ENCODE peak calls at places on chromosome 5, in five cellular contexts. J is neuronal stem cell, M is mammary epithelial cell, D is fibroblast of lung, C is IMR-90. B is an unnamed sample.

GRCh38 chr5:157516016-157516415 is 56.0 kb downstream of the NIPAL4 start:
- DNase-seq in J (no peak), M (peak; percentile 82), D (peak; percentile 80), C (peak; percentile 94), B (peak; percentile 88)

GRCh38 chr5:151087475-151087874 is 6.6 kb upstream of the TNIP1 start:
- DNase-seq in J (no peak), M (no peak), D (no peak), C (peak; percentile 59), B (no peak)

GRCh38 chr5:9456435-9457042 is 89.3 kb downstream of the SEMA5A start:
- DNase-seq in J (peak; percentile 30), M (no peak), D (peak; percentile 91), C (peak; percentile 97), B (peak; percentile 86)

GRCh38 chr5:163306421-163306820 is 131.0 kb upstream of the CCNG1 start:
- DNase-seq in J (no peak), M (peak; percentile 9), D (peak; percentile 11), C (no peak), B (no peak)

GRCh38 chr5:4651811-4652565 is 488.1 kb upstream of the ADAMTS16 start:
- DNase-seq in J (no peak), M (no peak), D (no peak), C (no peak), B (no peak)

GRCh38 chr5:163005949-163006348 is 431.4 kb upstream of the CCNG1 start:
- DNase-seq in J (no peak), M (peak; percentile 19), D (no peak), C (no peak), B (no peak)

GRCh38 chr5:39376293-39376714 is 12.0 kb upstream of the C9 start:
- DNase-seq in J (peak; percentile 54), M (peak; percentile 52), D (peak; percentile 65), C (peak; percentile 48), B (no peak)

GRCh38 chr5:159504106-159504856 is 174.0 kb upstream of the IL12B start:
- DNase-seq in J (no peak), M (no peak), D (peak; percentile 28), C (peak; percentile 45), B (no peak)

GRCh38 chr5:87393331-87393730 is 19.4 kb downstream of the CCNH start:
- DNase-seq in J (no peak), M (peak; percentile 47), D (peak; percentile 89), C (peak; percentile 87), B (no peak)

GRCh38 chr5:164000819-164001218 is 495.4 kb downstream of the MAT2B start:
- DNase-seq in J (no peak), M (no peak), D (no peak), C (no peak), B (no peak)

GRCh38 chr5:83368317-83368716 is 103.2 kb upstream of the VCAN start:
- DNase-seq in J (no peak), M (peak; percentile 95), D (peak; percentile 84), C (peak; percentile 88), B (peak; percentile 66)

GRCh38 chr5:1244976-1245375 is 19.8 kb downstream of the SLC6A18 start:
- DNase-seq in J (no peak), M (no peak), D (no peak), C (no peak), B (no peak)

GRCh38 chr5:56288880-56289601 is 55.9 kb upstream of the ANKRD55 start:
- DNase-seq in J (no peak), M (no peak), D (no peak), C (no peak), B (peak; percentile 19)

GRCh38 chr5:1060535-1060981 is 51.3 kb downstream of the SLC12A7 start:
- DNase-seq in J (no peak), M (no peak), D (no peak), C (no peak), B (peak; percentile 79)

GRCh38 chr5:56006094-56006493 is 11.3 kb upstream of the IL6ST start:
- DNase-seq in J (no peak), M (no peak), D (no peak), C (no peak), B (no peak)

GRCh38 chr5:122723606-122724352 is 51.1 kb upstream of the SNX2 start:
- DNase-seq in J (no peak), M (peak; percentile 86), D (peak; percentile 85), C (peak; percentile 89), B (peak; percentile 65)

GRCh38 chr5:99019812-99020697 is 91.2 kb upstream of the CHD1 start:
- DNase-seq in J (no peak), M (peak; percentile 75), D (peak; percentile 88), C (peak; percentile 87), B (peak; percentile 80)

GRCh38 chr5:75611324-75612210 is at the start of gene ANKDD1B:
- DNase-seq in J (peak; percentile 29), M (peak; percentile 39), D (peak; percentile 57), C (peak; percentile 65), B (peak; percentile 80)

GRCh38 chr5:158010831-158011230 is 151.9 kb upstream of the CLINT1 start:
- DNase-seq in J (no peak), M (no peak), D (no peak), C (no peak), B (no peak)

GRCh38 chr5:161263186-161263585 is 283.3 kb downstream of the GABRB2 start:
- DNase-seq in J (no peak), M (no peak), D (no peak), C (no peak), B (no peak)

GRCh38 chr5:76701298-76701697 is 14.6 kb upstream of the F2R start:
- DNase-seq in J (no peak), M (peak; percentile 97), D (peak; percentile 91), C (peak; percentile 92), B (no peak)

DNA sequence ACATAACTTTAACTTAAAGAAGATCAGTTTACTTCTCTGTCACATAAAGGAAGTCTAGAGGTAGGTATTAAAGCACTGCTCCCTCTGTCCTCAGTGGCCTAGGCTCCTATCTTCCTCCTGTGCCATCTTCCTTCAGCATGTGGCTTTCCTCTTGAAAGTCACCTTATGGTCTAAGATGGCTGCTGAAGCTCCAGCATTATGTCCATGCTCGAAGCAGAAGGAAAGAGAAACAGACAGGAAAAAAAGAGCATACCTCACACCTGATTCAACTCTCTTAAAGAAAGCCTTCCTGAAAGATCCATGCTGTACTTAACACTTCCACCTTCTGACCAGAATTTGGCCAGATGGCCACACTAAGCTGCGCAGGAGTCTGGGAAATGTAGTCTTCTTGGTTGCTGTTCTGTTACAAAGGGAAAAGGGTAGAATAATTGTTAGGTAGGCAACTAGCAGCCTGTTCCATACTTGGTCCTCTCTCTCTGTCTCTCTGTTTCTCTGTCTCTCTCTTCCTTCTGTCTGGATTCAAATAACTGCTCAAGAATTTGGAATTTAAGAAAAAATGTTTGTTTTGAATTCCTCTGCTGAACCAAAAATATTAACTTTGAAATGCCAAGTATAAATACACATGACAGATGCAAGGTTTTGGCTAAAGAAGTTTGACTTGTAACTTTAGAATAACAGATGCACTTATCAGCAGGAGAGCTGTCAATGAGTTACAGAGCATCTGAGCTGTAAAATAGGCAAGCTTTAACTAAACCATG is 15.9 kb downstream of the TMEM174 start:
- DNase-seq in J (no peak), M (no peak), D (peak; percentile 19), C (peak; percentile 66), B (peak; percentile 38)
- H2AFZ ChIP-seq in J (no peak overlapping the region), M (no peak overlapping the region), D (peak overlapping the region; percentile 2), C (peak overlapping the region; percentile 46), B (peak overlapping the region; percentile 74)

GRCh38 chr5:132257131-132258101 is at the start of gene PDLIM4:
- DNase-seq in J (peak; percentile 71), M (peak; percentile 30), D (peak; percentile 40), C (no peak), B (peak; percentile 95)

GRCh38 chr5:132260051-132260450 is 2.6 kb downstream of the PDLIM4 start:
- DNase-seq in J (no peak), M (peak; percentile 83), D (peak; percentile 33), C (peak; percentile 61), B (no peak)

GRCh38 chr5:132260714-132261615 is 3.5 kb downstream of the PDLIM4 start:
- DNase-seq in J (no peak), M (peak; percentile 95), D (peak; percentile 88), C (peak; percentile 96), B (peak; percentile 94)

GRCh38 chr5:132258102-132259060 is 885 bp downstream of the PDLIM4 start:
- DNase-seq in J (no peak), M (peak; percentile 66), D (peak; percentile 55), C (peak; percentile 61), B (peak; percentile 96)

GRCh38 chr5:132259061-132259851 is 1.8 kb downstream of the PDLIM4 start:
- DNase-seq in J (no peak), M (peak; percentile 86), D (peak; percentile 96), C (peak; percentile 95), B (peak; percentile 96)
- H3K4me3 ChIP-seq in J (no peak overlapping the region), M (peak overlapping the region; percentile 81), D (peak overlapping the region; percentile 80), C (peak overlapping the region; percentile 92), B (peak overlapping the region; percentile 81)

GRCh38 chr5:82147860-82148573 is 130.1 kb downstream of the RPS23 start:
- DNase-seq in J (no peak), M (peak; percentile 44), D (peak; percentile 96), C (peak; percentile 89), B (no peak)
- H3K27ac ChIP-seq in J (no peak overlapping the region), M (no peak overlapping the region), D (no peak overlapping the region), C (no peak overlapping the region), B (no peak overlapping the region)

DNA sequence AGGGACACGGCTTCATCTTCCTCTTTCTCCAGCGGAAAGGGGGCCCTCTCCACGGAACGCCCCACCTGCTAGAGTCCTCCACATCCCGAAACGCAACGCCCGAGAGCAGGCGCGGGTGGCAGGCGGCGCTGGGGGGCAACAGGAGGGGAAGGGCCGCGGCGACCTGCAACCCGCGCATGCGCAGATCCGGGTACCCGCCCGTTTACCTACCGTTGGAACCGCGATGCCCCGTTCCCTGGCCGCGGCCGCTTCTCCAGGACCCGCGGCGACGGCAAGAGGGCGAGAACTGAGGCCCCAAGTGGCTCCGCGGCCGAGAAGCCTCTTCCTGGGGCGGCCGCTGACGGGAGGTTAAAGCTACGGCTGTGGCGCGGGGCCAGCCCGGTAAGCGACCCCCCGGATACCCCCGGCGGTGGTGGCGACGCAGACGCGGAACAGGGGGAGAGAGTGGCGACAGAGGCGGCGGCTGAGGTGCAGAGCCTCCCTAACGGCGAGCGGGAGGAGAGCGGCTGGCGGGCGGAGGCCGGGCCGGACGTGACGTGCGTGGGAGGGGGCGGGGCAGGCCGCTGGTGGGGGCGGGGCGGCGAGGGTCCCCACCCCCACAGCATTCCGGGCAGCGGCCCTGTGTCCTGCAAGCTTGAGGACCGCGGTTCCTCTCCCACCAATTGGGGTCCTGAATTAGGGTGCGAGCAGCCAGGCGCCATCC is at the start of gene FAM13B:
- DNase-seq in J (peak; percentile 87), M (peak; percentile 77), D (peak; percentile 72), C (peak; percentile 48), B (peak; percentile 93)
- H2AFZ ChIP-seq in J (peak within 1 kb of the TSS; percentile 97), M (peak within 1 kb of the TSS; percentile 91), D (peak within 1 kb of the TSS; percentile 68), C (peak within 1 kb of the TSS; percentile 97), B (peak within 1 kb of the TSS; percentile 93)

GRCh38 chr5:140299056-140299455 is 3.8 kb downstream of the PFDN1 start:
- DNase-seq in J (no peak), M (no peak), D (no peak), C (no peak), B (no peak)

GRCh38 chr5:140302786-140303639 is at the start of gene PFDN1:
- DNase-seq in J (peak; percentile 95), M (peak; percentile 92), D (peak; percentile 95), C (peak; percentile 94), B (peak; percentile 88)

GRCh38 chr5:140309706-140310249 is 6.9 kb upstream of the PFDN1 start:
- DNase-seq in J (no peak), M (no peak), D (no peak), C (no peak), B (no peak)

GRCh38 chr5:140301136-140301535 is 1.8 kb downstream of the PFDN1 start:
- DNase-seq in J (no peak), M (no peak), D (peak; percentile 21), C (no peak), B (no peak)

DNA sequence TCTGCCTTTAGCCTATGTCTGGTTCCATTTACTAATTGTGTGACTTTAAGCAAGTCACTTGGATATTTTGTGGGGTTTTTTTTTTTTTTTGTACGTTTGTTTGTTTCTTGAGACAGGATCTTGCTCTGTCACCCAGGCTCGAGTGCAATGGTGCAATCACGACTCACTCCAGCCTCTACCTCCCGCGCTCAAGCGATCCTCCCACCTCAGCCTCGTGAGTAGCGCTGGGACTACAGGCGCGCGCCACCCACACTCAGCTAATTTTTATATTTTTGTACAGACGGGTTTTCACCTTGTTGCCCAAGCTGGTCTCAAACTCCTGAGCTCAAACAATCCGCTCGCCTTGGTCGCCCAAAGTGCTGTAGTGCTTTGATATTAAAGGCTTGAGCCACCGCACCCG is 1.1 kb upstream of the PFDN1 start:
- DNase-seq in J (no peak), M (no peak), D (no peak), C (no peak), B (no peak)
- H3K4me3 ChIP-seq in J (no peak overlapping the region), M (no peak overlapping the region), D (no peak overlapping the region), C (no peak overlapping the region), B (no peak overlapping the region)